ENCODE peak calls at places on chromosomes 7 and 10, in five cellular contexts. K is IMR-90, Z is H9, A is neuronal stem cell, N is mesenchymal stem cell. L is an unnamed sample.

GRCh38 chr7:43119371-43120069 is 7.1 kb downstream of the HECW1 start:
- DNase-seq in Z (no peak), K (peak), A (no peak), N (peak), L (peak)

GRCh38 chr10:128158024-128158795 is 32.0 kb upstream of the MKI67 start:
- DNase-seq in K (no peak), A (no peak), Z (no peak), N (no peak), L (no peak)

GRCh38 chr10:24235471-24235870 is 26.5 kb downstream of the KIAA1217 start:
- DNase-seq in Z (no peak), A (no peak), N (no peak), K (no peak), L (no peak)

GRCh38 chr7:110507832-110508231 is 583.1 kb upstream of the LRRN3 start:
- DNase-seq in K (no peak), Z (no peak), N (peak), A (no peak), L (no peak)

GRCh38 chr7:128833939-128834310 is 3.7 kb downstream of the FLNC start:
- DNase-seq in N (peak), Z (no peak), K (no peak), A (no peak), L (peak)

GRCh38 chr10:58384095-58384494 is 1.1 kb upstream of the TFAM start:
- DNase-seq in N (peak), A (no peak), K (no peak), Z (no peak), L (no peak)

GRCh38 chr7:142697270-142697669 is 52.0 kb upstream of the PRSS1 start:
- DNase-seq in N (no peak), A (no peak), K (no peak), Z (no peak), L (peak)

GRCh38 chr7:64651632-64652165 is 14.2 kb upstream of the ZNF107 start:
- DNase-seq in Z (no peak), A (no peak), N (no peak), K (no peak), L (no peak)

GRCh38 chr7:2003931-2004812 is 228.6 kb downstream of the MAD1L1 start:
- DNase-seq in K (no peak), N (no peak), Z (peak), A (no peak), L (no peak)

GRCh38 chr7:104903044-104903443 is 111.0 kb upstream of the KMT2E start:
- DNase-seq in A (no peak), K (peak), N (no peak), Z (no peak), L (no peak)

DNA sequence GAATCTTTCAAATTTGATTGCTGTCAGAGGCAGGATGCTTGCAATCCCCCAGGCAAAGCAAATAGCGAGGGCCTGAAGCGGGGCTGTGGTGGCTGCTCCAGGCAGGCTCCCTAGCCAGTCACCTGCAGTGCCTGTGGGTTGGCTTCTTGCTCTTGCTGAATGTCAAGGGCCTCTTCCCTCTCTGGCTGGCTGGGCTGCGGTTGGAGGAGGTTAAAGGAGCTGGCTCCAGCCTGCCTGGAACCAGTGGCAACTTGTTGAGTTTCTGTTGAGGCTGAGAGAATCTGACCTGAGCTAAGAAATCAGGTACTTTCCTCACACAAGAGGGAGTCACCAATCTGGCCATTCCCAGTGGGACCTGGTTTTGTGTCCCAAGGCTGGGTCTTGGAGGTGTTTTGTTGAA is 134.7 kb downstream of the TMEM178B start:
- DNase-seq in K (no peak), A (no peak), N (no peak), Z (peak), L (peak)
- H3K18ac ChIP-seq in K (no peak), A (peak), N (no peak), Z (no peak), L (no peak)

GRCh38 chr7:74141705-74142104 is 32.5 kb upstream of the EIF4H start:
- DNase-seq in A (no peak), K (no peak), N (no peak), Z (peak), L (peak)

GRCh38 chr7:74134117-74134539 is 40.0 kb upstream of the EIF4H start:
- DNase-seq in A (no peak), Z (no peak), K (no peak), N (peak), L (no peak)

GRCh38 chr7:74143383-74143782 is 30.8 kb upstream of the EIF4H start:
- DNase-seq in K (no peak), A (no peak), N (no peak), Z (no peak), L (no peak)

GRCh38 chr7:74138334-74138867 is 35.8 kb upstream of the EIF4H start:
- DNase-seq in N (no peak), K (no peak), A (no peak), Z (peak), L (peak)

GRCh38 chr7:74138945-74139843 is 35.0 kb upstream of the EIF4H start:
- DNase-seq in Z (peak), A (no peak), K (no peak), N (no peak), L (peak)
- H3K18ac ChIP-seq in Z (peak), A (peak), K (no peak), N (no peak), L (no peak)

DNA sequence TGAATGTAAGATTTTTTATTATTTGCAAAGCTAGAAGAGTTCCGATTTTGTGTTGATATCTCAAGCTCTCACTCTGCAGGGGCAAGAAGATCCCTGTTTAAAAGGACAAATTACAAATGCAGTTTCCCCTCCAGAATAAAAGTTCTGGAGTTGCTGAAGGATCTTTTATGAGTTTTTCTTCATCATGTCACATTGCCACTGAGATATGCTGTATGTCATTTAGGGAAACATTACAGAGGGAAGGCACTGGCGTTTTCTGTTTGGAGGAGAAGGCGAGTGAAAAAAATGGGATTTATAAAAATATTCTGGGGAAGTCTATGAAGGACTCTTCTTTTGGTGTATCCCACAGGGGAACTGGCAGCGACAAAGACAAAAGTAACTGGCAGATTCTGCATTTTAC is 57.4 kb downstream of the POU6F2 start:
- DNase-seq in Z (no peak), A (no peak), K (no peak), N (no peak), L (no peak)
- H3K18ac ChIP-seq in Z (no peak), A (no peak), K (no peak), N (no peak), L (no peak)

DNA sequence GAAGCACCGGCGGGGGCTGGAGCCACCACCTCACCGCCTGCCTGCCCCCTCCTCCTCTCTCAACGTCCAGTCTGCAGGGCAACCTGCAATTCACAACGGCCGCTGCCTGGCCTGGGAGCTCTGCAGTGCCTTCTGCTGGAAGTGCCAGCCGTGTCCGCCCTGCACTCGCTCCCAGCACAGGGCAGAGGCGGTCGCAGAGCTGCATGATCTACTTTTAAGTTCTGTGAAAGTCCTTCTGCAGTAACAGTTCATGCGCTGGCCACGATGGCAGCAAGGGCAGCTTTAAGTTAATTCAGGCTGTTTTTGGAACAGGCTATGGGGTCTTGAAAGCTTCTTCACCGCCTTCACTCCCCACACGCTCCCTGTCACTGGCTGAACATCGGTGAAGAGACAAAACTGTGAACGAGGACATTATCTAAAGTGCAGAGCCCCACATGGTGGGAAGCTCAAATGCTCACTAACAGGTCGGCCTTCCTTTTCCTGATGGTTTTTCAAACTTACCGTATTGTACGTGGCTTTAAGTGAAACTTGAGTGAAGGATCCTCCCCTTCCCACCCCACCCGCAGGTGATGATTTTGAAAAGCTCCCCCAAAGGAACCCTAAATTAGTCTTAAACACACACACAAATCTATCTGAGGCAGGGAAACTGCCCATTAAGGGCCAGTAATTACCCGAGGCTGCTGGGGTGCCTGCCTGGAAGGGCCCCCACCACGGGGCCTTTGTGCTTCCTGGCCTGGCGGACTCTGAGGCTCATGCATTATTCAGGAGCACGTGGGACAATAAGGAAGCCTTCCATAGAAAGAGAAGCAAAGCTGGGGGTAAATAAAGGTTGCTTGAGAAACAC is 504.3 kb downstream of the DNAJB6 start:
- DNase-seq in Z (peak), K (no peak), N (no peak), A (peak), L (peak)
- H3K18ac ChIP-seq in Z (no peak), K (no peak), N (no peak), A (peak), L (no peak)

GRCh38 chr7:122148878-122149277 is 4.8 kb upstream of the AASS start:
- DNase-seq in K (no peak), N (no peak), A (no peak), Z (no peak), L (no peak)
- H3K18ac ChIP-seq in K (no peak), N (no peak), A (no peak), Z (no peak), L (no peak)

GRCh38 chr10:48590945-48591344 is 13.9 kb downstream of the ARHGAP22 start:
- DNase-seq in K (no peak), N (no peak), A (no peak), Z (no peak), L (no peak)
- H3K18ac ChIP-seq in K (peak), N (no peak), A (no peak), Z (no peak), L (no peak)

GRCh38 chr7:100865971-100866720 is 1.0 kb upstream of the TRIP6 start:
- DNase-seq in Z (no peak), K (no peak), A (no peak), N (no peak), L (no peak)
- H3K18ac ChIP-seq in Z (peak), K (no peak), A (peak), N (peak), L (peak)